ENCODE peak calls at places on chromosomes 7 and 10, in ten cellular contexts. One of them, this sample, is unnamed.

GRCh38 chr7:2488272-2488645 is 12.1 kb upstream of the GRIFIN start:
- DNase-seq in CD8-positive, alpha-beta memory T cell: no peak
- DNase-seq in activated naive CD4-positive, alpha-beta T cell: no peak
- DNase-seq in SJCRH30: no peak
- DNase-seq in A549: no peak
- DNase-seq in NCI-H1436: no peak
- DNase-seq in GM19239: no peak
- DNase-seq in stimulated activated CD4-positive, alpha-beta T cell treated with anti-CD3 and anti-CD28 coated beads, Interleukin-1b, Interleukin-23, amount 100 ng/mL, for 1 hour: no peak
- DNase-seq in GM12892: no peak
- DNase-seq in lung microvascular endothelial cell: no peak
- DNase-seq in this sample: no peak

GRCh38 chr7:154871928-154872750 is 130.8 kb downstream of the PAXIP1 start:
- DNase-seq in activated naive CD4-positive, alpha-beta T cell: no peak
- DNase-seq in GM12892: no peak
- DNase-seq in SJCRH30: no peak
- DNase-seq in NCI-H1436: no peak
- DNase-seq in A549: no peak
- DNase-seq in GM19239: no peak
- DNase-seq in lung microvascular endothelial cell: no peak
- DNase-seq in CD8-positive, alpha-beta memory T cell: no peak
- DNase-seq in stimulated activated CD4-positive, alpha-beta T cell treated with anti-CD3 and anti-CD28 coated beads, Interleukin-1b, Interleukin-23, amount 100 ng/mL, for 1 hour: no peak
- DNase-seq in this sample: no peak

GRCh38 chr7:99397632-99397983 is 10.8 kb downstream of the PDAP1 start:
- DNase-seq in GM19239: no peak
- DNase-seq in lung microvascular endothelial cell: no peak
- DNase-seq in activated naive CD4-positive, alpha-beta T cell: no peak
- DNase-seq in CD8-positive, alpha-beta memory T cell: no peak
- DNase-seq in A549: no peak
- DNase-seq in SJCRH30: no peak
- DNase-seq in stimulated activated CD4-positive, alpha-beta T cell treated with anti-CD3 and anti-CD28 coated beads, Interleukin-1b, Interleukin-23, amount 100 ng/mL, for 1 hour: no peak
- DNase-seq in GM12892: no peak
- DNase-seq in NCI-H1436: no peak
- DNase-seq in this sample: no peak

GRCh38 chr7:142566291-142566690 is 183.0 kb upstream of the PRSS1 start:
- DNase-seq in stimulated activated CD4-positive, alpha-beta T cell treated with anti-CD3 and anti-CD28 coated beads, Interleukin-1b, Interleukin-23, amount 100 ng/mL, for 1 hour: no peak
- DNase-seq in lung microvascular endothelial cell: no peak
- DNase-seq in CD8-positive, alpha-beta memory T cell: no peak
- DNase-seq in A549: no peak
- DNase-seq in NCI-H1436: no peak
- DNase-seq in activated naive CD4-positive, alpha-beta T cell: no peak
- DNase-seq in SJCRH30: no peak
- DNase-seq in GM12892: no peak
- DNase-seq in GM19239: no peak
- DNase-seq in this sample: no peak

GRCh38 chr10:69968830-69969229 is 83.8 kb upstream of the MACROH2A2 start:
- DNase-seq in activated naive CD4-positive, alpha-beta T cell: no peak
- DNase-seq in GM19239: no peak
- DNase-seq in CD8-positive, alpha-beta memory T cell: no peak
- DNase-seq in A549: no peak
- DNase-seq in stimulated activated CD4-positive, alpha-beta T cell treated with anti-CD3 and anti-CD28 coated beads, Interleukin-1b, Interleukin-23, amount 100 ng/mL, for 1 hour: no peak
- DNase-seq in lung microvascular endothelial cell: peak; percentile 19
- DNase-seq in SJCRH30: peak; percentile 25
- DNase-seq in NCI-H1436: no peak
- DNase-seq in GM12892: no peak
- DNase-seq in this sample: no peak

GRCh38 chr10:44370731-44371248 is 14.1 kb downstream of the CXCL12 start:
- DNase-seq in A549: no peak
- DNase-seq in SJCRH30: no peak
- DNase-seq in NCI-H1436: no peak
- DNase-seq in GM19239: no peak
- DNase-seq in activated naive CD4-positive, alpha-beta T cell: no peak
- DNase-seq in lung microvascular endothelial cell: no peak
- DNase-seq in stimulated activated CD4-positive, alpha-beta T cell treated with anti-CD3 and anti-CD28 coated beads, Interleukin-1b, Interleukin-23, amount 100 ng/mL, for 1 hour: no peak
- DNase-seq in GM12892: no peak
- DNase-seq in CD8-positive, alpha-beta memory T cell: no peak
- DNase-seq in this sample: no peak

GRCh38 chr10:66167816-66168215 is 758.0 kb upstream of the LRRTM3 start:
- DNase-seq in GM12892: no peak
- DNase-seq in A549: no peak
- DNase-seq in SJCRH30: peak; percentile 84
- DNase-seq in NCI-H1436: no peak
- DNase-seq in GM19239: no peak
- DNase-seq in lung microvascular endothelial cell: no peak
- DNase-seq in stimulated activated CD4-positive, alpha-beta T cell treated with anti-CD3 and anti-CD28 coated beads, Interleukin-1b, Interleukin-23, amount 100 ng/mL, for 1 hour: no peak
- DNase-seq in activated naive CD4-positive, alpha-beta T cell: no peak
- DNase-seq in CD8-positive, alpha-beta memory T cell: no peak
- DNase-seq in this sample: no peak

GRCh38 chr7:19294629-19295028 is 149.4 kb upstream of the FERD3L start:
- DNase-seq in lung microvascular endothelial cell: no peak
- DNase-seq in GM19239: no peak
- DNase-seq in A549: no peak
- DNase-seq in GM12892: no peak
- DNase-seq in stimulated activated CD4-positive, alpha-beta T cell treated with anti-CD3 and anti-CD28 coated beads, Interleukin-1b, Interleukin-23, amount 100 ng/mL, for 1 hour: no peak
- DNase-seq in NCI-H1436: no peak
- DNase-seq in CD8-positive, alpha-beta memory T cell: no peak
- DNase-seq in SJCRH30: peak; percentile 51
- DNase-seq in activated naive CD4-positive, alpha-beta T cell: no peak
- DNase-seq in this sample: no peak

GRCh38 chr10:3827266-3827665 is 42.3 kb upstream of the KLF6 start:
- DNase-seq in lung microvascular endothelial cell: no peak
- DNase-seq in activated naive CD4-positive, alpha-beta T cell: no peak
- DNase-seq in CD8-positive, alpha-beta memory T cell: no peak
- DNase-seq in stimulated activated CD4-positive, alpha-beta T cell treated with anti-CD3 and anti-CD28 coated beads, Interleukin-1b, Interleukin-23, amount 100 ng/mL, for 1 hour: no peak
- DNase-seq in A549: no peak
- DNase-seq in GM19239: no peak
- DNase-seq in SJCRH30: no peak
- DNase-seq in GM12892: no peak
- DNase-seq in NCI-H1436: no peak
- DNase-seq in this sample: no peak

GRCh38 chr10:89431977-89432376 is 17.6 kb downstream of the IFIT5 start:
- DNase-seq in activated naive CD4-positive, alpha-beta T cell: no peak
- DNase-seq in stimulated activated CD4-positive, alpha-beta T cell treated with anti-CD3 and anti-CD28 coated beads, Interleukin-1b, Interleukin-23, amount 100 ng/mL, for 1 hour: no peak
- DNase-seq in A549: no peak
- DNase-seq in GM19239: no peak
- DNase-seq in lung microvascular endothelial cell: peak; percentile 49
- DNase-seq in NCI-H1436: no peak
- DNase-seq in CD8-positive, alpha-beta memory T cell: no peak
- DNase-seq in SJCRH30: peak; percentile 19
- DNase-seq in GM12892: no peak
- DNase-seq in this sample: no peak

GRCh38 chr7:43385309-43385680 is 197.6 kb upstream of the STK17A start:
- DNase-seq in A549: no peak
- DNase-seq in GM12892: no peak
- DNase-seq in SJCRH30: no peak
- DNase-seq in stimulated activated CD4-positive, alpha-beta T cell treated with anti-CD3 and anti-CD28 coated beads, Interleukin-1b, Interleukin-23, amount 100 ng/mL, for 1 hour: no peak
- DNase-seq in NCI-H1436: no peak
- DNase-seq in activated naive CD4-positive, alpha-beta T cell: no peak
- DNase-seq in CD8-positive, alpha-beta memory T cell: no peak
- DNase-seq in GM19239: no peak
- DNase-seq in lung microvascular endothelial cell: no peak
- DNase-seq in this sample: no peak

GRCh38 chr7:151696738-151697514 is 177.2 kb upstream of the RHEB start:
- DNase-seq in lung microvascular endothelial cell: no peak
- DNase-seq in GM19239: no peak
- DNase-seq in A549: peak; percentile 71
- DNase-seq in CD8-positive, alpha-beta memory T cell: no peak
- DNase-seq in SJCRH30: peak; percentile 72
- DNase-seq in stimulated activated CD4-positive, alpha-beta T cell treated with anti-CD3 and anti-CD28 coated beads, Interleukin-1b, Interleukin-23, amount 100 ng/mL, for 1 hour: no peak
- DNase-seq in activated naive CD4-positive, alpha-beta T cell: no peak
- DNase-seq in GM12892: no peak
- DNase-seq in NCI-H1436: peak; percentile 64
- DNase-seq in this sample: no peak

GRCh38 chr7:75624134-75624832 is 114.5 kb downstream of the HIP1 start:
- DNase-seq in GM19239: no peak
- DNase-seq in SJCRH30: no peak
- DNase-seq in A549: no peak
- DNase-seq in NCI-H1436: no peak
- DNase-seq in stimulated activated CD4-positive, alpha-beta T cell treated with anti-CD3 and anti-CD28 coated beads, Interleukin-1b, Interleukin-23, amount 100 ng/mL, for 1 hour: no peak
- DNase-seq in lung microvascular endothelial cell: peak; percentile 58
- DNase-seq in activated naive CD4-positive, alpha-beta T cell: no peak
- DNase-seq in GM12892: no peak
- DNase-seq in CD8-positive, alpha-beta memory T cell: no peak
- DNase-seq in this sample: no peak

GRCh38 chr10:127153166-127153565 is 43.2 kb downstream of the INSYN2A start:
- DNase-seq in GM19239: no peak
- DNase-seq in NCI-H1436: no peak
- DNase-seq in activated naive CD4-positive, alpha-beta T cell: no peak
- DNase-seq in SJCRH30: peak; percentile 78
- DNase-seq in stimulated activated CD4-positive, alpha-beta T cell treated with anti-CD3 and anti-CD28 coated beads, Interleukin-1b, Interleukin-23, amount 100 ng/mL, for 1 hour: no peak
- DNase-seq in lung microvascular endothelial cell: no peak
- DNase-seq in A549: no peak
- DNase-seq in CD8-positive, alpha-beta memory T cell: no peak
- DNase-seq in GM12892: no peak
- DNase-seq in this sample: no peak

GRCh38 chr10:16477757-16478156 is 40.9 kb downstream of the PTER start:
- DNase-seq in activated naive CD4-positive, alpha-beta T cell: no peak
- DNase-seq in stimulated activated CD4-positive, alpha-beta T cell treated with anti-CD3 and anti-CD28 coated beads, Interleukin-1b, Interleukin-23, amount 100 ng/mL, for 1 hour: no peak
- DNase-seq in lung microvascular endothelial cell: no peak
- DNase-seq in A549: no peak
- DNase-seq in SJCRH30: peak; percentile 3
- DNase-seq in GM19239: no peak
- DNase-seq in CD8-positive, alpha-beta memory T cell: no peak
- DNase-seq in GM12892: no peak
- DNase-seq in NCI-H1436: no peak
- DNase-seq in this sample: no peak

GRCh38 chr7:148650232-148650858 is 48.4 kb upstream of the CUL1 start:
- DNase-seq in GM12892: no peak
- DNase-seq in A549: no peak
- DNase-seq in NCI-H1436: no peak
- DNase-seq in SJCRH30: no peak
- DNase-seq in GM19239: no peak
- DNase-seq in stimulated activated CD4-positive, alpha-beta T cell treated with anti-CD3 and anti-CD28 coated beads, Interleukin-1b, Interleukin-23, amount 100 ng/mL, for 1 hour: no peak
- DNase-seq in CD8-positive, alpha-beta memory T cell: no peak
- DNase-seq in activated naive CD4-positive, alpha-beta T cell: no peak
- DNase-seq in lung microvascular endothelial cell: no peak
- DNase-seq in this sample: no peak

GRCh38 chr10:110686941-110687340 is 42.8 kb downstream of the RBM20 start:
- DNase-seq in SJCRH30: no peak
- DNase-seq in A549: no peak
- DNase-seq in stimulated activated CD4-positive, alpha-beta T cell treated with anti-CD3 and anti-CD28 coated beads, Interleukin-1b, Interleukin-23, amount 100 ng/mL, for 1 hour: no peak
- DNase-seq in activated naive CD4-positive, alpha-beta T cell: no peak
- DNase-seq in NCI-H1436: no peak
- DNase-seq in GM19239: no peak
- DNase-seq in lung microvascular endothelial cell: no peak
- DNase-seq in CD8-positive, alpha-beta memory T cell: no peak
- DNase-seq in GM12892: no peak
- DNase-seq in this sample: no peak

GRCh38 chr10:113844091-113844490 is 9.8 kb downstream of the DCLRE1A start:
- DNase-seq in SJCRH30: peak; percentile 14
- DNase-seq in stimulated activated CD4-positive, alpha-beta T cell treated with anti-CD3 and anti-CD28 coated beads, Interleukin-1b, Interleukin-23, amount 100 ng/mL, for 1 hour: no peak
- DNase-seq in lung microvascular endothelial cell: no peak
- DNase-seq in GM12892: no peak
- DNase-seq in A549: no peak
- DNase-seq in activated naive CD4-positive, alpha-beta T cell: no peak
- DNase-seq in CD8-positive, alpha-beta memory T cell: no peak
- DNase-seq in GM19239: no peak
- DNase-seq in NCI-H1436: no peak
- DNase-seq in this sample: no peak

GRCh38 chr10:484441-484924 is 205.0 kb downstream of the DIP2C start:
- DNase-seq in activated naive CD4-positive, alpha-beta T cell: no peak
- DNase-seq in GM19239: no peak
- DNase-seq in CD8-positive, alpha-beta memory T cell: peak; percentile 33
- DNase-seq in A549: no peak
- DNase-seq in NCI-H1436: no peak
- DNase-seq in GM12892: no peak
- DNase-seq in SJCRH30: peak; percentile 12
- DNase-seq in lung microvascular endothelial cell: peak; percentile 71
- DNase-seq in stimulated activated CD4-positive, alpha-beta T cell treated with anti-CD3 and anti-CD28 coated beads, Interleukin-1b, Interleukin-23, amount 100 ng/mL, for 1 hour: no peak
- DNase-seq in this sample: peak; percentile 53

GRCh38 chr7:75985518-75986146 is 8.8 kb downstream of the TMEM120A start:
- DNase-seq in GM19239: no peak
- DNase-seq in lung microvascular endothelial cell: peak; percentile 39
- DNase-seq in A549: no peak
- DNase-seq in activated naive CD4-positive, alpha-beta T cell: no peak
- DNase-seq in stimulated activated CD4-positive, alpha-beta T cell treated with anti-CD3 and anti-CD28 coated beads, Interleukin-1b, Interleukin-23, amount 100 ng/mL, for 1 hour: no peak
- DNase-seq in GM12892: no peak
- DNase-seq in SJCRH30: no peak
- DNase-seq in CD8-positive, alpha-beta memory T cell: no peak
- DNase-seq in NCI-H1436: no peak
- DNase-seq in this sample: no peak

GRCh38 chr10:121243899-121244241 is 354.4 kb downstream of the FGFR2 start:
- DNase-seq in activated naive CD4-positive, alpha-beta T cell: no peak
- DNase-seq in GM19239: no peak
- DNase-seq in stimulated activated CD4-positive, alpha-beta T cell treated with anti-CD3 and anti-CD28 coated beads, Interleukin-1b, Interleukin-23, amount 100 ng/mL, for 1 hour: no peak
- DNase-seq in NCI-H1436: no peak
- DNase-seq in lung microvascular endothelial cell: no peak
- DNase-seq in CD8-positive, alpha-beta memory T cell: no peak
- DNase-seq in SJCRH30: peak; percentile 49
- DNase-seq in GM12892: no peak
- DNase-seq in A549: no peak
- DNase-seq in this sample: no peak

GRCh38 chr7:108296911-108297310 is 159.3 kb downstream of the NRCAM start:
- DNase-seq in GM12892: no peak
- DNase-seq in CD8-positive, alpha-beta memory T cell: no peak
- DNase-seq in GM19239: no peak
- DNase-seq in stimulated activated CD4-positive, alpha-beta T cell treated with anti-CD3 and anti-CD28 coated beads, Interleukin-1b, Interleukin-23, amount 100 ng/mL, for 1 hour: no peak
- DNase-seq in NCI-H1436: no peak
- DNase-seq in SJCRH30: no peak
- DNase-seq in activated naive CD4-positive, alpha-beta T cell: no peak
- DNase-seq in lung microvascular endothelial cell: peak; percentile 47
- DNase-seq in A549: no peak
- DNase-seq in this sample: no peak

GRCh38 chr10:103114876-103115275 is 78.2 kb downstream of the NT5C2 start:
- DNase-seq in activated naive CD4-positive, alpha-beta T cell: no peak
- DNase-seq in GM19239: no peak
- DNase-seq in NCI-H1436: no peak
- DNase-seq in A549: no peak
- DNase-seq in CD8-positive, alpha-beta memory T cell: no peak
- DNase-seq in lung microvascular endothelial cell: no peak
- DNase-seq in stimulated activated CD4-positive, alpha-beta T cell treated with anti-CD3 and anti-CD28 coated beads, Interleukin-1b, Interleukin-23, amount 100 ng/mL, for 1 hour: no peak
- DNase-seq in GM12892: no peak
- DNase-seq in SJCRH30: no peak
- DNase-seq in this sample: no peak

GRCh38 chr7:159020987-159021386 is 123.7 kb downstream of the VIPR2 start:
- DNase-seq in NCI-H1436: no peak
- DNase-seq in activated naive CD4-positive, alpha-beta T cell: no peak
- DNase-seq in GM12892: no peak
- DNase-seq in lung microvascular endothelial cell: no peak
- DNase-seq in A549: no peak
- DNase-seq in SJCRH30: peak; percentile 24
- DNase-seq in CD8-positive, alpha-beta memory T cell: no peak
- DNase-seq in stimulated activated CD4-positive, alpha-beta T cell treated with anti-CD3 and anti-CD28 coated beads, Interleukin-1b, Interleukin-23, amount 100 ng/mL, for 1 hour: no peak
- DNase-seq in GM19239: no peak
- DNase-seq in this sample: no peak

GRCh38 chr7:21641546-21641945 is 98.7 kb downstream of the DNAH11 start:
- DNase-seq in GM12892: no peak
- DNase-seq in A549: no peak
- DNase-seq in stimulated activated CD4-positive, alpha-beta T cell treated with anti-CD3 and anti-CD28 coated beads, Interleukin-1b, Interleukin-23, amount 100 ng/mL, for 1 hour: no peak
- DNase-seq in NCI-H1436: no peak
- DNase-seq in lung microvascular endothelial cell: no peak
- DNase-seq in SJCRH30: no peak
- DNase-seq in GM19239: no peak
- DNase-seq in CD8-positive, alpha-beta memory T cell: no peak
- DNase-seq in activated naive CD4-positive, alpha-beta T cell: no peak
- DNase-seq in this sample: no peak